ENCODE peak calls at places on chromosomes 13 and 19, in ten cellular contexts. One of them, this sample, is unnamed.

GRCh38 chr19:41925208-41926003 is 2.8 kb downstream of the ERFL start:
- DNase-seq in AG04450: no peak
- DNase-seq in adrenal gland: no peak
- DNase-seq in stomach: no peak
- DNase-seq in HL-60: no peak
- DNase-seq in transverse colon: no peak
- DNase-seq in aorta: no peak
- DNase-seq in GM23248: no peak
- DNase-seq in body of pancreas: no peak
- DNase-seq in SJSA1: no peak
- DNase-seq in this sample: no peak

GRCh38 chr13:106651442-106651841 is 83.5 kb upstream of the ARGLU1 start:
- DNase-seq in SJSA1: no peak
- DNase-seq in adrenal gland: no peak
- DNase-seq in GM23248: no peak
- DNase-seq in body of pancreas: no peak
- DNase-seq in HL-60: no peak
- DNase-seq in stomach: no peak
- DNase-seq in AG04450: no peak
- DNase-seq in transverse colon: no peak
- DNase-seq in aorta: no peak
- DNase-seq in this sample: no peak

GRCh38 chr13:95301135-95301946 is at the start of gene ABCC4:
- DNase-seq in stomach: peak
- DNase-seq in adrenal gland: peak
- DNase-seq in HL-60: peak
- DNase-seq in SJSA1: peak
- DNase-seq in AG04450: peak
- DNase-seq in GM23248: peak
- DNase-seq in body of pancreas: peak
- DNase-seq in transverse colon: peak
- DNase-seq in aorta: peak
- DNase-seq in this sample: peak

GRCh38 chr13:38777347-38778107 is 90.7 kb downstream of the FREM2 start:
- DNase-seq in HL-60: no peak
- DNase-seq in adrenal gland: no peak
- DNase-seq in AG04450: no peak
- DNase-seq in SJSA1: no peak
- DNase-seq in transverse colon: no peak
- DNase-seq in body of pancreas: no peak
- DNase-seq in stomach: no peak
- DNase-seq in aorta: no peak
- DNase-seq in GM23248: no peak
- DNase-seq in this sample: no peak

GRCh38 chr19:34041922-34042521 is 130.3 kb upstream of the LSM14A start:
- DNase-seq in adrenal gland: peak
- DNase-seq in GM23248: peak
- DNase-seq in HL-60: peak
- DNase-seq in AG04450: no peak
- DNase-seq in transverse colon: peak
- DNase-seq in aorta: peak
- DNase-seq in body of pancreas: peak
- DNase-seq in stomach: peak
- DNase-seq in SJSA1: peak
- DNase-seq in this sample: peak

GRCh38 chr19:13146763-13147563 is 3.2 kb downstream of the STX10 start:
- DNase-seq in aorta: no peak
- DNase-seq in adrenal gland: peak
- DNase-seq in AG04450: no peak
- DNase-seq in transverse colon: peak
- DNase-seq in HL-60: peak
- DNase-seq in stomach: peak
- DNase-seq in SJSA1: no peak
- DNase-seq in GM23248: peak
- DNase-seq in body of pancreas: peak
- DNase-seq in this sample: no peak

GRCh38 chr13:43831088-43831487 is 44.3 kb upstream of the ENOX1 start:
- DNase-seq in GM23248: peak
- DNase-seq in stomach: no peak
- DNase-seq in adrenal gland: no peak
- DNase-seq in body of pancreas: no peak
- DNase-seq in aorta: no peak
- DNase-seq in transverse colon: no peak
- DNase-seq in SJSA1: no peak
- DNase-seq in HL-60: no peak
- DNase-seq in AG04450: no peak
- DNase-seq in this sample: no peak

GRCh38 chr13:30647420-30647819 is 29.7 kb downstream of the USPL1 start:
- DNase-seq in transverse colon: no peak
- DNase-seq in GM23248: no peak
- DNase-seq in adrenal gland: no peak
- DNase-seq in aorta: no peak
- DNase-seq in SJSA1: no peak
- DNase-seq in body of pancreas: no peak
- DNase-seq in HL-60: no peak
- DNase-seq in AG04450: no peak
- DNase-seq in stomach: no peak
- DNase-seq in this sample: no peak

GRCh38 chr13:44768233-44768632 is 192.1 kb upstream of the TSC22D1 start:
- DNase-seq in transverse colon: no peak
- DNase-seq in adrenal gland: no peak
- DNase-seq in HL-60: no peak
- DNase-seq in SJSA1: no peak
- DNase-seq in GM23248: no peak
- DNase-seq in aorta: no peak
- DNase-seq in stomach: no peak
- DNase-seq in AG04450: no peak
- DNase-seq in body of pancreas: no peak
- DNase-seq in this sample: peak

GRCh38 chr19:47444388-47444821 is 25.1 kb upstream of the MEIS3 start:
- DNase-seq in aorta: no peak
- DNase-seq in AG04450: no peak
- DNase-seq in stomach: no peak
- DNase-seq in GM23248: no peak
- DNase-seq in SJSA1: no peak
- DNase-seq in HL-60: no peak
- DNase-seq in transverse colon: no peak
- DNase-seq in adrenal gland: no peak
- DNase-seq in body of pancreas: no peak
- DNase-seq in this sample: no peak

GRCh38 chr19:13299838-13300237 is 149.6 kb downstream of the IER2 start:
- DNase-seq in body of pancreas: no peak
- DNase-seq in stomach: no peak
- DNase-seq in aorta: no peak
- DNase-seq in GM23248: no peak
- DNase-seq in transverse colon: no peak
- DNase-seq in AG04450: no peak
- DNase-seq in HL-60: no peak
- DNase-seq in SJSA1: no peak
- DNase-seq in adrenal gland: no peak
- DNase-seq in this sample: no peak

DNA sequence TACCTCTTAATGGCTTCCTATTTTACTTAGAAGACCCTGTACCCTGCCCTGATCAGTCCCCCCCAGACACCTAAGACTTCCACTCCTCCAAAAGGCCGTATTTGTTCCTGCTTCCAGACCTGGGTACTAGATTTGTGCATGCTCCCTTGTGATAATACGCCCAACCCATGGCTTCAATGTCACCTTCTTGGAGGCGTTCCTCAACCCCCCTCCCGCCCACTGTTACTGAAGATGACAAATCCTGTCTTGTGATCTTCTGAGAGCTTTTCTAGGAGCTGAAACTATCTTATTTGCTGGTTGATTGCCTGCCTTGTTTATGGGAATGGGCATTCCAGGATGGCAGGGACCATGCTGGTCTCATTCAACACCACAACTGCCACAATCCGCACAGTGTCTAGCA is 9.4 kb downstream of the SLC25A23 start:
- DNase-seq in AG04450: no peak
- DNase-seq in SJSA1: no peak
- DNase-seq in HL-60: no peak
- DNase-seq in GM23248: no peak
- DNase-seq in stomach: no peak
- DNase-seq in transverse colon: no peak
- DNase-seq in aorta: no peak
- DNase-seq in adrenal gland: no peak
- DNase-seq in body of pancreas: no peak
- DNase-seq in this sample: no peak
- H3K4me3 ChIP-seq in AG04450: no peak
- H3K4me3 ChIP-seq in SJSA1: no peak
- H3K4me3 ChIP-seq in HL-60: no peak
- H3K4me3 ChIP-seq in GM23248: no peak
- H3K4me3 ChIP-seq in stomach: no peak
- H3K4me3 ChIP-seq in transverse colon: no peak
- H3K4me3 ChIP-seq in aorta: no peak
- H3K4me3 ChIP-seq in adrenal gland: no peak
- H3K4me3 ChIP-seq in body of pancreas: no peak
- H3K4me3 ChIP-seq in this sample: no peak

GRCh38 chr13:99977912-99978780 is 3.4 kb upstream of the ZIC2 start:
- DNase-seq in HL-60: no peak
- DNase-seq in adrenal gland: no peak
- DNase-seq in AG04450: no peak
- DNase-seq in transverse colon: no peak
- DNase-seq in SJSA1: peak
- DNase-seq in aorta: peak
- DNase-seq in GM23248: no peak
- DNase-seq in stomach: no peak
- DNase-seq in body of pancreas: no peak
- DNase-seq in this sample: peak

GRCh38 chr13:99977334-99977911 is 4.2 kb upstream of the ZIC2 start:
- DNase-seq in HL-60: no peak
- DNase-seq in SJSA1: peak
- DNase-seq in AG04450: no peak
- DNase-seq in adrenal gland: no peak
- DNase-seq in transverse colon: no peak
- DNase-seq in aorta: no peak
- DNase-seq in GM23248: no peak
- DNase-seq in stomach: no peak
- DNase-seq in body of pancreas: no peak
- DNase-seq in this sample: no peak

GRCh38 chr13:99979453-99980200 is 2.0 kb upstream of the ZIC2 start:
- DNase-seq in HL-60: no peak
- DNase-seq in aorta: peak
- DNase-seq in SJSA1: peak
- DNase-seq in body of pancreas: no peak
- DNase-seq in AG04450: no peak
- DNase-seq in transverse colon: no peak
- DNase-seq in adrenal gland: no peak
- DNase-seq in GM23248: peak
- DNase-seq in stomach: peak
- DNase-seq in this sample: peak

GRCh38 chr13:99980201-99981114 is 1.1 kb upstream of the ZIC2 start:
- DNase-seq in transverse colon: peak
- DNase-seq in SJSA1: peak
- DNase-seq in aorta: peak
- DNase-seq in body of pancreas: peak
- DNase-seq in GM23248: peak
- DNase-seq in AG04450: no peak
- DNase-seq in stomach: peak
- DNase-seq in HL-60: no peak
- DNase-seq in adrenal gland: peak
- DNase-seq in this sample: peak

DNA sequence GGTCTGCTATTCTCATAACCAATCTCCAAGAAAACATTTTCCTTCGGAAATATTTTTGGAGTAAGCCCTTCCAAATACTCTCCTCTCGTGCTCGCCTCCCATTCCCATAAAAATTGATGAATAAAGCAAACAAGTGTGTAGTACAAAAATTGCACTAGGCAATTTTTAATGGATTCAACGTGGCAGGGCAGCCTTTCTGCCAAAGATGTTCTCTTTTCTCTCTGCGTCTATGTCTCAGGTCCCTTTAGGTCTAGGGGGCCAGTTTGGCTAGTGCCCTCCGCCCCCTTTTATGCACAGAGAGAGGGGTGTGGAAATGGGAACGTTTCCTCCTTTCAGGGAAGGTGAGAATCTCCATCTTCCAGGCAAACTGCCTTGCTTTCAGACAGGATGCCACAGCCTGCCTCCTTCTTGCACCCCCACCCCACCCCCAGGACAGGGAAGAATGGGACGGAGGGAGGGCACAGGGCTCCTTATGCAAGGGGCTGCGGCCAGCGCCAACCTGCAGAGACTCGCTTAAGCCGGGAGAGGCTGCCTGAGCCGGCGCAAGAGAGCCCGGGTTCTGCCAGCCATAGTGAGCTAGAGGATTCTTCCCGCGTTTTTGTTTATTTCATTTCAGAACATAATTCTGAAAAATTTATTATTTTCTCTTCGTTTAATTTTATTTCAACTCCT is 2.7 kb upstream of the ZIC2 start:
- DNase-seq in body of pancreas: no peak
- DNase-seq in aorta: peak
- DNase-seq in AG04450: no peak
- DNase-seq in adrenal gland: no peak
- DNase-seq in transverse colon: no peak
- DNase-seq in HL-60: no peak
- DNase-seq in stomach: no peak
- DNase-seq in GM23248: no peak
- DNase-seq in SJSA1: peak
- DNase-seq in this sample: no peak
- H3K27ac ChIP-seq in body of pancreas: no peak
- H3K27ac ChIP-seq in aorta: no peak
- H3K27ac ChIP-seq in AG04450: no peak
- H3K27ac ChIP-seq in adrenal gland: no peak
- H3K27ac ChIP-seq in transverse colon: no peak
- H3K27ac ChIP-seq in HL-60: no peak
- H3K27ac ChIP-seq in stomach: no peak
- H3K27ac ChIP-seq in GM23248: no peak
- H3K27ac ChIP-seq in SJSA1: no peak
- H3K27ac ChIP-seq in this sample: no peak

DNA sequence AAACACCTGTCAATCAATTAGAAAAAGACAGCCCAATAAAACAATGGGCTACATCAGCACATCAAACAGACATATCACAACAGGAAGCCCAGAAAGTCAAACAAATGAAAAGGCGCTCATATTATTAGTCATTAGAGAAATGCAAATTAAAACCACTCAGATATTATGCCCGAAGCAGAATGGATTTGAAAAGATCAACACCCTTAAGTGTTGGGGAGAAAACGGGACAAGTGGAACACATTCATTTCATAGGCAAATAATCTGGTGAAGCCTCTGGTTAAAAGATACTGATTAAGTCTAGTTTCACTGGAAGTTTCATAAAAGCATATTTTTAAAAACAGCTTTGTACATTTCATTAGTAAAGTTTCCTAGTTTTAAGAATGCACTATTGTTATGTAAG is 17.4 kb downstream of the NLRP9 start:
- DNase-seq in adrenal gland: no peak
- DNase-seq in SJSA1: no peak
- DNase-seq in aorta: no peak
- DNase-seq in AG04450: no peak
- DNase-seq in HL-60: no peak
- DNase-seq in GM23248: no peak
- DNase-seq in stomach: no peak
- DNase-seq in transverse colon: no peak
- DNase-seq in body of pancreas: no peak
- DNase-seq in this sample: no peak
- H3K4me3 ChIP-seq in adrenal gland: no peak
- H3K4me3 ChIP-seq in SJSA1: no peak
- H3K4me3 ChIP-seq in aorta: no peak
- H3K4me3 ChIP-seq in AG04450: no peak
- H3K4me3 ChIP-seq in HL-60: no peak
- H3K4me3 ChIP-seq in GM23248: no peak
- H3K4me3 ChIP-seq in stomach: no peak
- H3K4me3 ChIP-seq in transverse colon: no peak
- H3K4me3 ChIP-seq in body of pancreas: no peak
- H3K4me3 ChIP-seq in this sample: no peak

GRCh38 chr19:49689133-49690072 is at the start of gene ADM5:
- DNase-seq in transverse colon: peak
- DNase-seq in AG04450: no peak
- DNase-seq in body of pancreas: peak
- DNase-seq in GM23248: peak
- DNase-seq in HL-60: no peak
- DNase-seq in stomach: peak
- DNase-seq in SJSA1: no peak
- DNase-seq in aorta: peak
- DNase-seq in adrenal gland: peak
- DNase-seq in this sample: peak
- H3K27ac ChIP-seq in transverse colon: peak
- H3K27ac ChIP-seq in AG04450: peak
- H3K27ac ChIP-seq in body of pancreas: no peak
- H3K27ac ChIP-seq in GM23248: no peak
- H3K27ac ChIP-seq in HL-60: no peak
- H3K27ac ChIP-seq in stomach: peak
- H3K27ac ChIP-seq in SJSA1: no peak
- H3K27ac ChIP-seq in aorta: no peak
- H3K27ac ChIP-seq in adrenal gland: peak
- H3K27ac ChIP-seq in this sample: peak